ENCODE peak calls at places on chromosomes 7 and 10, in eight cellular contexts. One of them, this sample, is unnamed.

GRCh38 chr7:70621954-70622596 is 509.9 kb upstream of the GALNT17 start:
- DNase-seq in ovary: no peak
- DNase-seq in A673: no peak
- DNase-seq in pancreas: no peak
- DNase-seq in psoas muscle: no peak
- DNase-seq in tibial artery: no peak
- DNase-seq in hepatocyte: no peak
- DNase-seq in CD4-positive, alpha-beta memory T cell: no peak
- DNase-seq in this sample: no peak

GRCh38 chr10:25502453-25502852 is 327.7 kb downstream of the GPR158 start:
- DNase-seq in ovary: no peak
- DNase-seq in A673: no peak
- DNase-seq in pancreas: no peak
- DNase-seq in psoas muscle: no peak
- DNase-seq in tibial artery: no peak
- DNase-seq in hepatocyte: no peak
- DNase-seq in CD4-positive, alpha-beta memory T cell: no peak
- DNase-seq in this sample: no peak

GRCh38 chr7:143435266-143435665 is 8.0 kb upstream of the TAS2R60 start:
- DNase-seq in ovary: no peak
- DNase-seq in A673: no peak
- DNase-seq in pancreas: no peak
- DNase-seq in psoas muscle: no peak
- DNase-seq in tibial artery: no peak
- DNase-seq in hepatocyte: no peak
- DNase-seq in CD4-positive, alpha-beta memory T cell: no peak
- DNase-seq in this sample: no peak

GRCh38 chr10:70776455-70777005 is 8.6 kb downstream of the TBATA start:
- DNase-seq in ovary: no peak
- DNase-seq in A673: no peak
- DNase-seq in pancreas: no peak
- DNase-seq in psoas muscle: no peak
- DNase-seq in tibial artery: peak; percentile 62
- DNase-seq in hepatocyte: no peak
- DNase-seq in CD4-positive, alpha-beta memory T cell: no peak
- DNase-seq in this sample: no peak

GRCh38 chr10:93826355-93826754 is 67.4 kb upstream of the SLC35G1 start:
- DNase-seq in ovary: no peak
- DNase-seq in A673: peak; percentile 60
- DNase-seq in pancreas: no peak
- DNase-seq in psoas muscle: no peak
- DNase-seq in tibial artery: no peak
- DNase-seq in hepatocyte: no peak
- DNase-seq in CD4-positive, alpha-beta memory T cell: no peak
- DNase-seq in this sample: no peak

GRCh38 chr10:94016727-94017714 is 23.3 kb downstream of the PLCE1 start:
- DNase-seq in ovary: no peak
- DNase-seq in A673: no peak
- DNase-seq in pancreas: no peak
- DNase-seq in psoas muscle: no peak
- DNase-seq in tibial artery: no peak
- DNase-seq in hepatocyte: no peak
- DNase-seq in CD4-positive, alpha-beta memory T cell: no peak
- DNase-seq in this sample: no peak

GRCh38 chr10:68666280-68666760 is 54.7 kb upstream of the CCAR1 start:
- DNase-seq in ovary: no peak
- DNase-seq in A673: no peak
- DNase-seq in pancreas: no peak
- DNase-seq in psoas muscle: no peak
- DNase-seq in tibial artery: no peak
- DNase-seq in hepatocyte: no peak
- DNase-seq in CD4-positive, alpha-beta memory T cell: no peak
- DNase-seq in this sample: no peak

GRCh38 chr10:71999360-72000072 is 35.3 kb downstream of the CHST3 start:
- DNase-seq in ovary: peak; percentile 95
- DNase-seq in A673: peak; percentile 37
- DNase-seq in pancreas: no peak
- DNase-seq in psoas muscle: peak; percentile 89
- DNase-seq in tibial artery: peak; percentile 90
- DNase-seq in hepatocyte: peak; percentile 80
- DNase-seq in CD4-positive, alpha-beta memory T cell: no peak
- DNase-seq in this sample: no peak

GRCh38 chr10:99660662-99661369 is 1.5 kb downstream of the ENTPD7 start:
- DNase-seq in ovary: no peak
- DNase-seq in A673: peak; percentile 15
- DNase-seq in pancreas: no peak
- DNase-seq in psoas muscle: no peak
- DNase-seq in tibial artery: no peak
- DNase-seq in hepatocyte: no peak
- DNase-seq in CD4-positive, alpha-beta memory T cell: no peak
- DNase-seq in this sample: no peak

GRCh38 chr7:143104759-143105158 is 27.1 kb upstream of the PIP start:
- DNase-seq in ovary: no peak
- DNase-seq in A673: no peak
- DNase-seq in pancreas: no peak
- DNase-seq in psoas muscle: no peak
- DNase-seq in tibial artery: no peak
- DNase-seq in hepatocyte: peak; percentile 4
- DNase-seq in CD4-positive, alpha-beta memory T cell: no peak
- DNase-seq in this sample: no peak

GRCh38 chr10:105391670-105392331 is 750.7 kb downstream of the SORCS3 start:
- DNase-seq in ovary: no peak
- DNase-seq in A673: no peak
- DNase-seq in pancreas: no peak
- DNase-seq in psoas muscle: no peak
- DNase-seq in tibial artery: no peak
- DNase-seq in hepatocyte: no peak
- DNase-seq in CD4-positive, alpha-beta memory T cell: no peak
- DNase-seq in this sample: no peak

GRCh38 chr10:73907841-73908517 is 3.0 kb upstream of the PLAU start:
- DNase-seq in ovary: no peak
- DNase-seq in A673: peak; percentile 65
- DNase-seq in pancreas: no peak
- DNase-seq in psoas muscle: peak; percentile 73
- DNase-seq in tibial artery: peak; percentile 72
- DNase-seq in hepatocyte: no peak
- DNase-seq in CD4-positive, alpha-beta memory T cell: no peak
- DNase-seq in this sample: no peak

GRCh38 chr7:36303202-36304098 is 86.2 kb upstream of the ANLN start:
- DNase-seq in ovary: peak; percentile 71
- DNase-seq in A673: peak; percentile 97
- DNase-seq in pancreas: peak; percentile 90
- DNase-seq in psoas muscle: peak; percentile 94
- DNase-seq in tibial artery: peak; percentile 99
- DNase-seq in hepatocyte: peak; percentile 85
- DNase-seq in CD4-positive, alpha-beta memory T cell: no peak
- DNase-seq in this sample: no peak

GRCh38 chr10:93064874-93065660 is 4.5 kb downstream of the CYP26C1 start:
- DNase-seq in ovary: no peak
- DNase-seq in A673: no peak
- DNase-seq in pancreas: no peak
- DNase-seq in psoas muscle: no peak
- DNase-seq in tibial artery: no peak
- DNase-seq in hepatocyte: no peak
- DNase-seq in CD4-positive, alpha-beta memory T cell: no peak
- DNase-seq in this sample: no peak

GRCh38 chr7:121960678-121961461 is 87.9 kb downstream of the PTPRZ1 start:
- DNase-seq in ovary: no peak
- DNase-seq in A673: peak; percentile 33
- DNase-seq in pancreas: no peak
- DNase-seq in psoas muscle: no peak
- DNase-seq in tibial artery: no peak
- DNase-seq in hepatocyte: peak; percentile 11
- DNase-seq in CD4-positive, alpha-beta memory T cell: no peak
- DNase-seq in this sample: no peak

GRCh38 chr7:16646427-16647081 is 573 bp downstream of the BZW2 start:
- DNase-seq in ovary: no peak
- DNase-seq in A673: peak; percentile 58
- DNase-seq in pancreas: no peak
- DNase-seq in psoas muscle: no peak
- DNase-seq in tibial artery: peak; percentile 68
- DNase-seq in hepatocyte: peak; percentile 29
- DNase-seq in CD4-positive, alpha-beta memory T cell: no peak
- DNase-seq in this sample: no peak

GRCh38 chr10:103598654-103599115 is 105.2 kb downstream of the NEURL1 start:
- DNase-seq in ovary: peak; percentile 70
- DNase-seq in A673: peak; percentile 78
- DNase-seq in pancreas: peak; percentile 65
- DNase-seq in psoas muscle: peak; percentile 72
- DNase-seq in tibial artery: no peak
- DNase-seq in hepatocyte: peak; percentile 85
- DNase-seq in CD4-positive, alpha-beta memory T cell: no peak
- DNase-seq in this sample: no peak

GRCh38 chr10:283916-284356 is 148.7 kb downstream of the ZMYND11 start:
- DNase-seq in ovary: no peak
- DNase-seq in A673: no peak
- DNase-seq in pancreas: no peak
- DNase-seq in psoas muscle: no peak
- DNase-seq in tibial artery: no peak
- DNase-seq in hepatocyte: no peak
- DNase-seq in CD4-positive, alpha-beta memory T cell: peak; percentile 5
- DNase-seq in this sample: no peak

GRCh38 chr10:132885451-132886210 is 56.7 kb downstream of the CFAP46 start:
- DNase-seq in ovary: peak; percentile 22
- DNase-seq in A673: no peak
- DNase-seq in pancreas: no peak
- DNase-seq in psoas muscle: peak; percentile 38
- DNase-seq in tibial artery: peak; percentile 53
- DNase-seq in hepatocyte: no peak
- DNase-seq in CD4-positive, alpha-beta memory T cell: no peak
- DNase-seq in this sample: no peak

GRCh38 chr7:20329389-20330175 is 1.1 kb upstream of the ITGB8 start:
- DNase-seq in ovary: peak; percentile 66
- DNase-seq in A673: peak; percentile 66
- DNase-seq in pancreas: peak; percentile 74
- DNase-seq in psoas muscle: peak; percentile 46
- DNase-seq in tibial artery: peak; percentile 73
- DNase-seq in hepatocyte: peak; percentile 86
- DNase-seq in CD4-positive, alpha-beta memory T cell: no peak
- DNase-seq in this sample: no peak

GRCh38 chr7:1547777-1548437 is 8.1 kb downstream of the TMEM184A start:
- DNase-seq in ovary: no peak
- DNase-seq in A673: no peak
- DNase-seq in pancreas: peak; percentile 29
- DNase-seq in psoas muscle: peak; percentile 44
- DNase-seq in tibial artery: no peak
- DNase-seq in hepatocyte: no peak
- DNase-seq in CD4-positive, alpha-beta memory T cell: no peak
- DNase-seq in this sample: no peak

GRCh38 chr7:1548438-1548831 is 7.6 kb downstream of the TMEM184A start:
- DNase-seq in ovary: no peak
- DNase-seq in A673: no peak
- DNase-seq in pancreas: no peak
- DNase-seq in psoas muscle: peak; percentile 49
- DNase-seq in tibial artery: no peak
- DNase-seq in hepatocyte: no peak
- DNase-seq in CD4-positive, alpha-beta memory T cell: no peak
- DNase-seq in this sample: no peak

GRCh38 chr7:1546274-1546908 is 9.6 kb downstream of the TMEM184A start:
- DNase-seq in ovary: no peak
- DNase-seq in A673: no peak
- DNase-seq in pancreas: peak; percentile 50
- DNase-seq in psoas muscle: peak; percentile 58
- DNase-seq in tibial artery: peak; percentile 66
- DNase-seq in hepatocyte: no peak
- DNase-seq in CD4-positive, alpha-beta memory T cell: no peak
- DNase-seq in this sample: no peak

GRCh38 chr7:1545417-1546246 is 10.4 kb downstream of the TMEM184A start:
- DNase-seq in ovary: no peak
- DNase-seq in A673: no peak
- DNase-seq in pancreas: peak; percentile 45
- DNase-seq in psoas muscle: peak; percentile 61
- DNase-seq in tibial artery: peak; percentile 69
- DNase-seq in hepatocyte: no peak
- DNase-seq in CD4-positive, alpha-beta memory T cell: no peak
- DNase-seq in this sample: no peak

GRCh38 chr7:1546909-1547776 is 8.9 kb downstream of the TMEM184A start:
- DNase-seq in ovary: no peak
- DNase-seq in A673: no peak
- DNase-seq in pancreas: peak; percentile 33
- DNase-seq in psoas muscle: peak; percentile 58
- DNase-seq in tibial artery: no peak
- DNase-seq in hepatocyte: no peak
- DNase-seq in CD4-positive, alpha-beta memory T cell: no peak
- DNase-seq in this sample: no peak
- H3K36me3 ChIP-seq in ovary: no peaks in the 10 kb centered on the region
- H3K36me3 ChIP-seq in A673: no peaks in the 10 kb centered on the region
- H3K36me3 ChIP-seq in pancreas: peaks cover 36% of the 10 kb centered on the region
- H3K36me3 ChIP-seq in psoas muscle: peaks cover 51% of the 10 kb centered on the region
- H3K36me3 ChIP-seq in tibial artery: peaks cover 73% of the 10 kb centered on the region
- H3K36me3 ChIP-seq in hepatocyte: no peaks in the 10 kb centered on the region
- H3K36me3 ChIP-seq in CD4-positive, alpha-beta memory T cell: no peaks in the 10 kb centered on the region
- H3K36me3 ChIP-seq in this sample: no peaks in the 10 kb centered on the region

GRCh38 chr10:43689618-43689954 is 40.9 kb upstream of the ZNF32 start:
- DNase-seq in ovary: peak; percentile 68
- DNase-seq in A673: peak; percentile 15
- DNase-seq in pancreas: peak; percentile 67
- DNase-seq in psoas muscle: peak; percentile 78
- DNase-seq in tibial artery: peak; percentile 89
- DNase-seq in hepatocyte: peak; percentile 56
- DNase-seq in CD4-positive, alpha-beta memory T cell: no peak
- DNase-seq in this sample: no peak
- H3K27ac ChIP-seq in ovary: peak overlapping the region; percentile 48
- H3K27ac ChIP-seq in A673: no peak overlapping the region
- H3K27ac ChIP-seq in pancreas: peak overlapping the region; percentile 68
- H3K27ac ChIP-seq in psoas muscle: peak overlapping the region; percentile 68
- H3K27ac ChIP-seq in tibial artery: peak overlapping the region; percentile 68
- H3K27ac ChIP-seq in hepatocyte: peak overlapping the region; percentile 22
- H3K27ac ChIP-seq in CD4-positive, alpha-beta memory T cell: peak overlapping the region; percentile 3
- H3K27ac ChIP-seq in this sample: peak overlapping the region; percentile 49

GRCh38 chr10:97451605-97452004 is 5.6 kb downstream of the ZDHHC16 start:
- DNase-seq in ovary: no peak
- DNase-seq in A673: no peak
- DNase-seq in pancreas: no peak
- DNase-seq in psoas muscle: no peak
- DNase-seq in tibial artery: no peak
- DNase-seq in hepatocyte: no peak
- DNase-seq in CD4-positive, alpha-beta memory T cell: no peak
- DNase-seq in this sample: no peak
- H3K36me3 ChIP-seq in ovary: no peaks in the 10 kb centered on the region
- H3K36me3 ChIP-seq in A673: peaks cover 43% of the 10 kb centered on the region
- H3K36me3 ChIP-seq in pancreas: peaks cover 9% of the 10 kb centered on the region
- H3K36me3 ChIP-seq in psoas muscle: peaks cover 43% of the 10 kb centered on the region
- H3K36me3 ChIP-seq in tibial artery: peaks cover 44% of the 10 kb centered on the region
- H3K36me3 ChIP-seq in hepatocyte: no peaks in the 10 kb centered on the region
- H3K36me3 ChIP-seq in CD4-positive, alpha-beta memory T cell: peaks cover 22% of the 10 kb centered on the region
- H3K36me3 ChIP-seq in this sample: peaks cover 15% of the 10 kb centered on the region

DNA sequence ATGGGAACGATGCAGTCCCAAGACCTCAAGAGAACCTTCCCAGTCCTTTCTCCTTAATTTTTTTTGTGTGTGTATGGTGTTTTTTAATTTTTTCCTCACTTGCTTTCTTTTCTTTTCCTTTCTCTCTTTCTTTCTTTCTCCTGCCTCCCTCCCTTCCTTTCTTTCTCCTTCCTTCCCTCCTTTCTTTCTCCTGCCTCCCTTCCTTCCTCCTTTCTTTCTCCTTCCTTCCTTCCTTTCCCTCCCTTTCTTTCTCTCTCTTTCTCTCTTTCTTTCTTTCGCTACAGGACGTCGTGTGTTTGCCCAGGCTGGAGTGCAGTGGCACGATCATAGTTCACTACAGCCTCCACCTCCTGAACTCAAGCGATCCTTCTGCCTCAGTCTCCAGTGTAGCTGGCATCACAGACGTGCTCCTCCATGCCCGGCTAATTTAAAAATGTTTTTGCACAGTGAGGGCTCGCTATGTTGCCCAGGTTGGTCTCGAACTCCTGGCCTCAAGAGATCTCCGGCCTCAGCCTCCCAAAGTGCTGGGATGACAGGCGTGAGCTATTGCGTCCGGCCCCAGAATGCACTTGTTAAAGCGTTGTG is 709 bp upstream of the NIPSNAP2 start:
- DNase-seq in ovary: no peak
- DNase-seq in A673: no peak
- DNase-seq in pancreas: no peak
- DNase-seq in psoas muscle: no peak
- DNase-seq in tibial artery: no peak
- DNase-seq in hepatocyte: no peak
- DNase-seq in CD4-positive, alpha-beta memory T cell: no peak
- DNase-seq in this sample: no peak
- H3K27ac ChIP-seq in ovary: peak overlapping the region; percentile 27
- H3K27ac ChIP-seq in A673: peak overlapping the region; percentile 24
- H3K27ac ChIP-seq in pancreas: peak overlapping the region; percentile 89
- H3K27ac ChIP-seq in psoas muscle: peak overlapping the region; percentile 89
- H3K27ac ChIP-seq in tibial artery: peak overlapping the region; percentile 94
- H3K27ac ChIP-seq in hepatocyte: peak overlapping the region; percentile 81
- H3K27ac ChIP-seq in CD4-positive, alpha-beta memory T cell: peak overlapping the region; percentile 47
- H3K27ac ChIP-seq in this sample: peak overlapping the region; percentile 19